ENCODE peak calls at places on chromosomes 6 and 20, in four cellular contexts. T is GM12878, F is SK-N-SH, P is K562. U is an unnamed sample.

GRCh38 chr20:313948-314347 is 11.4 kb upstream of the SOX12 start:
- DNase-seq in T (no peak), F (no peak), P (no peak), U (no peak)

GRCh38 chr6:152529364-152529763 is 107.8 kb downstream of the SYNE1 start:
- DNase-seq in T (no peak), F (no peak), P (no peak), U (no peak)

GRCh38 chr6:90274481-90275030 is 22.1 kb downstream of the BACH2 start:
- DNase-seq in T (no peak), F (no peak), P (no peak), U (no peak)

GRCh38 chr6:112549749-112550148 is 202.6 kb downstream of the RFPL4B start:
- DNase-seq in T (no peak), F (no peak), P (no peak), U (no peak)

GRCh38 chr6:52063584-52064400 is 23.6 kb downstream of the PKHD1 start:
- DNase-seq in T (peak; percentile 42), F (peak; percentile 51), P (peak; percentile 54), U (peak; percentile 65)

GRCh38 chr20:45823949-45824835 is 2.9 kb downstream of the TNNC2 start:
- DNase-seq in T (no peak), F (peak; percentile 62), P (no peak), U (peak; percentile 61)

GRCh38 chr20:4601630-4602296 is 119.9 kb upstream of the PRND start:
- DNase-seq in T (no peak), F (peak; percentile 44), P (no peak), U (no peak)

GRCh38 chr20:1185781-1186334 is 1.1 kb upstream of the TMEM74B start:
- DNase-seq in T (no peak), F (peak; percentile 88), P (peak; percentile 83), U (peak; percentile 42)

GRCh38 chr20:23082846-23083552 is 3.1 kb downstream of the CD93 start:
- DNase-seq in T (no peak), F (no peak), P (no peak), U (no peak)

GRCh38 chr6:134170844-134171243 is 118.4 kb upstream of the SLC2A12 start:
- DNase-seq in T (no peak), F (no peak), P (no peak), U (no peak)

GRCh38 chr20:59525500-59526241 is 78.7 kb upstream of the PHACTR3 start:
- DNase-seq in T (no peak), F (peak; percentile 83), P (peak; percentile 58), U (peak; percentile 4)

GRCh38 chr6:149372062-149372461 is 28.0 kb upstream of the SUMO4 start:
- DNase-seq in T (no peak), F (no peak), P (no peak), U (no peak)

GRCh38 chr20:61589055-61589385 is 337.0 kb downstream of the CDH4 start:
- DNase-seq in T (no peak), F (no peak), P (no peak), U (no peak)

GRCh38 chr6:9851541-9852380 is 563.1 kb downstream of the TFAP2A start:
- DNase-seq in T (no peak), F (no peak), P (peak; percentile 0), U (peak; percentile 49)

GRCh38 chr6:141313986-141314385 is 818.7 kb upstream of the GJE1 start:
- DNase-seq in T (no peak), F (no peak), P (no peak), U (no peak)

GRCh38 chr20:49887828-49888340 is 27.4 kb downstream of the SPATA2 start:
- DNase-seq in T (no peak), F (no peak), P (no peak), U (no peak)

GRCh38 chr20:6767536-6768227 is at the start of gene BMP2:
- DNase-seq in T (no peak), F (peak; percentile 82), P (peak; percentile 9), U (peak; percentile 12)

GRCh38 chr6:87671555-87672029 is 30.4 kb downstream of the AKIRIN2 start:
- DNase-seq in T (no peak), F (no peak), P (no peak), U (peak; percentile 53)

GRCh38 chr20:57851786-57852185 is 142.0 kb upstream of the PMEPA1 start:
- DNase-seq in T (no peak), F (no peak), P (no peak), U (no peak)

GRCh38 chr20:17775600-17775999 is 75.8 kb downstream of the BANF2 start:
- DNase-seq in T (no peak), F (no peak), P (no peak), U (no peak)

GRCh38 chr20:38427655-38428023 is 7.5 kb downstream of the SNHG17 start:
- DNase-seq in T (no peak), F (no peak), P (no peak), U (no peak)

GRCh38 chr20:46438156-46438750 is 31.8 kb upstream of the ELMO2 start:
- DNase-seq in T (no peak), F (peak; percentile 65), P (peak; percentile 16), U (no peak)

GRCh38 chr6:143807103-143807425 is 36.1 kb upstream of the LTV1 start:
- DNase-seq in T (no peak), F (no peak), P (no peak), U (no peak)

GRCh38 chr6:49479308-49480004 is 16.3 kb downstream of the CENPQ start:
- DNase-seq in T (no peak), F (no peak), P (no peak), U (no peak)

GRCh38 chr6:98016565-98016964 is 733.5 kb upstream of the MMS22L start:
- DNase-seq in T (no peak), F (no peak), P (no peak), U (no peak)

GRCh38 chr6:108838101-108838717 is 10.0 kb upstream of the ARMC2 start:
- DNase-seq in T (no peak), F (no peak), P (peak; percentile 41), U (no peak)

GRCh38 chr6:44201200-44201599 is 15.5 kb upstream of the MYMX start:
- DNase-seq in T (no peak), F (no peak), P (peak; percentile 40), U (no peak)

GRCh38 chr6:54308677-54309315 is 555 bp downstream of the TINAG start:
- DNase-seq in T (no peak), F (no peak), P (no peak), U (no peak)

GRCh38 chr20:46973801-46974200 is 79.2 kb downstream of the EYA2 start:
- DNase-seq in T (no peak), F (no peak), P (no peak), U (no peak)

GRCh38 chr6:162726997-162727346 is 594 bp downstream of the PRKN start:
- DNase-seq in T (no peak), F (no peak), P (peak; percentile 27), U (no peak)
- TF ChIP-seq GABPA in T (no peak), F (no peak), P (no peak), U (no peak)

DNA sequence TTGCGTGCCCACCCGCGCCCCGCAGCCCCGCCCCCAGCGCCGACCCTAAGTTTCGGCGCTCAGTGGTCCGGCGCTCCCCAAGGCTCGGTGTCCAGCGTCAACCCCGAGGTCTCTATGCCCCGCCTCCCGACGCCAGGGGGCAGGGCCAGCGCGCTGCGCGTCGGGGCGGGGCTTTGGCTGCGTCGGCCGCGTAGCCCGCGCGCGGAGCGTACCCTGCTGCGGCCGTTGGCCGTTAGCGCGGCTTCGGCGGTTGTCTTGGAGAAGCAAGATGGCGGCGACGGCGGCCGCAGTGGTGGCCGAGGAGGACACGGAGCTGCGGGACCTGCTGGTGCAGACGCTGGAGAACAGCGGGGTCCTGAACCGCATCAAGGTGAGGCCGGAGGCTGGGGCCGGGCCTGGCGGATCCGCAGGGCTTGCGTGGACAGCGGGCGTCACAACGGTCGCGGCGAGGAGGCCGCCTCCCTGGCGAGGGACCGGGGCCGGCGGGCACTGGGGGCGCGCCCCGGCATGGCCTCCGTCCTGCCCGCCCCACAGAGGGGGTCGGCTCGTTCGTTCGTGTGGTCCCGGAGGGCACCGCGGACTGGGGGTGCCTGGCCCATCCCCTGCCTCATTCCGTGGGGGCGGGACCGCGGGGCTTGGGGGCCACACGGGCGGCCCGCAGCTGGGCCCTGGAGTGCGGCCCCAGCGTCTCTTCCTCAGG is at the start of gene CEP43:
- DNase-seq in T (peak; percentile 71), F (peak; percentile 99), P (peak; percentile 98), U (peak; percentile 81)
- TF ChIP-seq POLR2AphosphoS5 in T (no peak), F (peak; percentile 62), P (no peak), U (peak; percentile 67)

GRCh38 chr6:33570806-33571636 is 9.1 kb downstream of the BAK1 start:
- DNase-seq in T (peak; percentile 96), F (peak; percentile 93), P (peak; percentile 93), U (peak; percentile 75)
- TF ChIP-seq REST in T (peak; percentile 28), F (no peak), P (peak; percentile 54), U (no peak)

DNA sequence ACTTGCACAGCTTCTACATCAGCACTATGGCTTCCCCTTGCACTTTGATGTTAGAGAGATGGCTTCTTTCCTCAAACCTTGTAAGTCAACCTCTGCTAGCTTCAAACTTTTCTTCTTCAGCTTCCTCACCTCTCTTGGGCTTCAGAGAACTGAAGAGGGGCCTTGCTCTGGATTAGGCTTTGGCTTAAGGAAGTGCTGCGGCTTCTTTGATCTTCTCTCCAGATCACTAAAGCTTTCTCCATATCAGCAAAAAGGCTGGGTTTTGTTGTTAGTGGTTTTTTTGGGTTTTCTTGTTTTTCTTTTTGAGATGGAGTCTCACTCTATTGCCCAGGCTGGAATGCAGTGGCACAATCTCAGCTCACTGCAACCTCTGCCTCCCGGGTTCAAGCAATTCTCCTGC is 24.0 kb downstream of the CDK5RAP1 start:
- DNase-seq in T (no peak), F (no peak), P (no peak), U (no peak)
- TF ChIP-seq GABPA in T (no peak), F (no peak), P (no peak), U (no peak)

GRCh38 chr20:43849496-43850197 is 65.0 kb upstream of the TOX2 start:
- DNase-seq in T (no peak), F (no peak), P (no peak), U (no peak)
- TF ChIP-seq POLR2AphosphoS5 in T (no peak), F (no peak), P (no peak), U (no peak)

DNA sequence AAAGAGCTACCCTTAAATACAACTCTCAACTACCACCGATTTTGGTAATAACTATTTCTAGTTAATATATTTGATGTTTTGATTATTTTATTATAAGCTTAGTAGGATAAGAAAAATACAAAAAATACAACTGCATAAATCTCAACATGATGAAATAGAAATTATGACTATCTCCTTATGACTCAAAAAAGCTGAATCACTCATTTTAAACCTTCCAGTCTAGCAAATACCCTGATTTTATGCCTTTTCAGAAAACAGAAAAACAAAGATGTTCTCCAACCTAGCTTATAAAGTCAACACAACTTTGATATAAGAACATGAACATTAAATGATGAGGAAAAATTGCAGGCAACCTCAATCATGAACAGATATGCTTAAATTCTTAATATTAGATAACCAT is 40.2 kb upstream of the DSE start:
- DNase-seq in T (no peak), F (no peak), P (no peak), U (no peak)
- TF ChIP-seq REST in T (no peak), F (no peak), P (no peak), U (no peak)

DNA sequence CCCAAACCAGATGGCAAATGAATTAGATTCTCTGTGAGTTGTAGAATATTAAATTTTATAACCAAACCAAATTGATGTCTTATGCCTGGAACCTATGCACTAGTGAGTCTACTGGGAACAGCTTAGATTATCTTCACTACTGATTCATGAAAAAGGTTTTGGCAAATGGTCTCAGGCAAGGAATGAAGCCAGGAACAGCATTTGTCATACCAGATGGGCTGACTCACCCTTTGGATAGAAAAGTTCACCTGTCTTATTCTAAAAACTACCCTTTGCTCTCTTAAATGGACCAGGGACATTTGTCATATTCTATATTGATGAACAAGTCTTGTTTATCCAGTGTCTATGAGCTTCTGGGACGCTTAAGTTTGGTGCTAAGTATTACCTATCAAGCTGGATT is 135.4 kb upstream of the ECI2 start:
- DNase-seq in T (no peak), F (no peak), P (no peak), U (no peak)
- TF ChIP-seq GABPA in T (no peak), F (no peak), P (no peak), U (no peak)

GRCh38 chr6:20319520-20320357 is 81.9 kb upstream of the E2F3 start:
- DNase-seq in T (peak; percentile 98), F (no peak), P (no peak), U (peak; percentile 91)
- TF ChIP-seq POLR2AphosphoS5 in T (peak; percentile 91), F (no peak), P (no peak), U (peak; percentile 81)

U was measured in HL-60.